ENCODE peak calls at places on chromosome 1, in eight cellular contexts. G, T, E, X, O, Z, M and W are unnamed samples.

GRCh38 chr1:215083408-215083961 is 948 bp downstream of the KCNK2 start:
- DNase-seq in G (no peak), T (no peak), E (no peak), X (no peak), O (peak), Z (no peak), M (no peak), W (no peak)

GRCh38 chr1:55262822-55263221 is 47.7 kb upstream of the USP24 start:
- DNase-seq in G (no peak), T (no peak), E (no peak), X (no peak), O (no peak), Z (no peak), M (no peak), W (no peak)

GRCh38 chr1:54229281-54229891 is 29.4 kb downstream of the MRPL37 start:
- DNase-seq in G (peak), T (no peak), E (no peak), X (no peak), O (peak), Z (no peak), M (peak), W (no peak)

GRCh38 chr1:92500552-92500951 is 13.8 kb upstream of the GFI1 start:
- DNase-seq in G (no peak), T (no peak), E (no peak), X (no peak), O (no peak), Z (no peak), M (no peak), W (no peak)

GRCh38 chr1:41236781-41237180 is 5.3 kb downstream of the SCMH1 start:
- DNase-seq in G (no peak), T (no peak), E (no peak), X (no peak), O (no peak), Z (no peak), M (no peak), W (no peak)

GRCh38 chr1:75233302-75233929 is 99.2 kb downstream of the LHX8 start:
- DNase-seq in G (peak), T (no peak), E (no peak), X (no peak), O (no peak), Z (no peak), M (peak), W (peak)

GRCh38 chr1:62810420-62811274 is 26.7 kb downstream of the ATG4C start:
- DNase-seq in G (no peak), T (no peak), E (no peak), X (no peak), O (no peak), Z (no peak), M (no peak), W (no peak)

GRCh38 chr1:66346057-66346795 is 187.7 kb upstream of the SGIP1 start:
- DNase-seq in G (no peak), T (no peak), E (no peak), X (no peak), O (no peak), Z (no peak), M (no peak), W (no peak)

GRCh38 chr1:170200665-170201397 is 55.1 kb downstream of the NTMT2 start:
- DNase-seq in G (no peak), T (no peak), E (no peak), X (no peak), O (peak), Z (no peak), M (no peak), W (no peak)

GRCh38 chr1:235669277-235669676 is 19.7 kb upstream of the GNG4 start:
- DNase-seq in G (no peak), T (no peak), E (no peak), X (no peak), O (no peak), Z (no peak), M (no peak), W (no peak)

GRCh38 chr1:240869071-240869470 is 257.1 kb upstream of the GREM2 start:
- DNase-seq in G (no peak), T (no peak), E (no peak), X (no peak), O (no peak), Z (no peak), M (no peak), W (no peak)

GRCh38 chr1:54359393-54360162 is 46.6 kb downstream of the SSBP3 start:
- DNase-seq in G (no peak), T (no peak), E (no peak), X (no peak), O (no peak), Z (peak), M (no peak), W (no peak)

GRCh38 chr1:215992620-215993019 is 425.5 kb downstream of the KCTD3 start:
- DNase-seq in G (peak), T (no peak), E (no peak), X (no peak), O (no peak), Z (no peak), M (no peak), W (no peak)

GRCh38 chr1:38777464-38777957 is 82.1 kb downstream of the RRAGC start:
- DNase-seq in G (no peak), T (no peak), E (no peak), X (no peak), O (no peak), Z (no peak), M (no peak), W (no peak)

GRCh38 chr1:4682607-4683220 is 28.3 kb downstream of the AJAP1 start:
- DNase-seq in G (no peak), T (no peak), E (no peak), X (no peak), O (no peak), Z (no peak), M (no peak), W (no peak)

GRCh38 chr1:4684849-4685248 is 30.4 kb downstream of the AJAP1 start:
- DNase-seq in G (no peak), T (no peak), E (no peak), X (no peak), O (no peak), Z (no peak), M (no peak), W (no peak)

GRCh38 chr1:4681026-4681425 is 26.6 kb downstream of the AJAP1 start:
- DNase-seq in G (no peak), T (no peak), E (no peak), X (no peak), O (no peak), Z (no peak), M (no peak), W (no peak)

GRCh38 chr1:4685466-4685865 is 31.1 kb downstream of the AJAP1 start:
- DNase-seq in G (no peak), T (no peak), E (no peak), X (no peak), O (no peak), Z (no peak), M (no peak), W (no peak)

DNA sequence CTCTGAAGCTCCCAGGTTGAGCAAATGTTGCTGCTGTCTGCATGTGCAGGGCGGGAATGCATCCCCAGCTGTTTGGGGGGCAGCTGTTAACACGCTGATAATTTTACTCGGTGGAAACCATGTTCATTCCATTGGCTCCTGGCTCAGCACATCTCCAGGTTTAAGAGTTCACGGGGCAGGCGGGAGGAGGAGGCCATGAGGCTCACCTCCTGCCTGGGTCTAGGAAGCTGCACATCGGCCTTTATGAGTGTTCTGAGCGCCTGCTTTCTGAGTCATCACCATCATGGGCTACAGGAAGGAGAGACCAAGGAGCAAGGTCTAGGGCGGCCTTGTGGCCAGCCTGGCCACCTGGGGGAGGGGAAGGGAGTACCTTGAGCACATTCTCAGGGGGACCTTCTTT is 29.7 kb downstream of the AJAP1 start:
- DNase-seq in G (no peak), T (no peak), E (no peak), X (no peak), O (no peak), Z (no peak), M (no peak), W (no peak)
- H3K27ac ChIP-seq in G (no peak), T (no peak), E (no peak), X (no peak), O (no peak), Z (no peak), M (no peak), W (no peak)

DNA sequence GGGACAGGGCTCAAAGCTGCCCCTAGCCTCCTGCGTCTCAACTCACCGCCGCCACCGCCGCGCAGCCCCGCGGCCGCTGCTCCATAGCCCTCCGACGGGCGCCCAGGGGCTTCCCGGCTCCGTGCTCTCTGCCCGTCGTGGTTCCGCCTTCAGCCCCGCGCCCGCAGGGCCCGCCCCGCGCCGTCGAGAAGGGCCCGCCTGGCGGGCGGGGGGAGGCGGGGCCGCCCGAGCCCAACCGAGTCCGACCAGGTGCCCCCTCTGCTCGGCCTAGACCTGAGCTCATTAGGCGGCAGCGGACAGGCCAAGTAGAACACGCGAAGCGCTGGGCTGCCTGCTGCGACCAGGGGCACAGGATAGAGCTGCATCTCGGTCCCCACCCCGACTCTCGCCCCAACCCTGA is at the start of gene TNFRSF25:
- DNase-seq in G (no peak), T (no peak), E (no peak), X (no peak), O (no peak), Z (no peak), M (no peak), W (no peak)
- H3K4me3 ChIP-seq in G (no peak), T (no peak), E (peak), X (peak), O (no peak), Z (no peak), M (no peak), W (peak)

GRCh38 chr1:228723921-228724320 is 11.4 kb upstream of the RHOU start:
- DNase-seq in G (peak), T (no peak), E (no peak), X (no peak), O (no peak), Z (no peak), M (no peak), W (no peak)
- H3K27ac ChIP-seq in G (no peak), T (no peak), E (no peak), X (no peak), O (no peak), Z (no peak), M (no peak), W (no peak)

DNA sequence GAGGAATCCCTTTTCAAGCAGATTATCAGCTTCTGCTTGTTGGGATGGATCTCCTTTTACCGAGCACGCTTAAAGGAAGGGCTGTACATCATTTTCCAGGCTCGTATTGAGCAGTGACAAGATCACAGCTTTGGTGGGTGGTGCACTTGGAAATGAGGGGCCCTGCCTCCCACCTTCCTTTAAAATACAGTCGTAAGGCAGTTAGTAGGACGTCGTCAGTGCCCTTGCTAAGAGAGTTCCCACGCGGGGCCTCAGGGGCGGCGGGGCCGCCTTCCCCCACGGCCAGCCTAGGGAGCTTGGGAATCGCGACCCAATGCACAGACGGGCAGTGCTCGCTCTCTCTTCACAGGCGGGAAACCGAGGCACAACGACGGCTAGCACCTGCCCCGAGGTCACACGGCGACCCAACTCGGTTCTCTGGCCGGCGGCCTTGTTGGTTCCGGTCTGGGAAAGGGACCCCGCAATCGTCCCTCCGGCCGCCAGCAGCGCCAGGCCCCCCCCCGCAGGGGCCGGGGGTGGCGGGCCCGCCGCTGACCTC is 58.6 kb downstream of the H3-3A start:
- DNase-seq in G (no peak), T (no peak), E (no peak), X (no peak), O (no peak), Z (no peak), M (no peak), W (no peak)
- H3K4me3 ChIP-seq in G (peak), T (peak), E (peak), X (peak), O (peak), Z (peak), M (peak), W (peak)

GRCh38 chr1:201945863-201946223 is 505 bp downstream of the LMOD1 start:
- DNase-seq in G (no peak), T (no peak), E (no peak), X (no peak), O (no peak), Z (no peak), M (no peak), W (no peak)
- H3K27ac ChIP-seq in G (no peak), T (peak), E (peak), X (peak), O (peak), Z (peak), M (no peak), W (peak)

DNA sequence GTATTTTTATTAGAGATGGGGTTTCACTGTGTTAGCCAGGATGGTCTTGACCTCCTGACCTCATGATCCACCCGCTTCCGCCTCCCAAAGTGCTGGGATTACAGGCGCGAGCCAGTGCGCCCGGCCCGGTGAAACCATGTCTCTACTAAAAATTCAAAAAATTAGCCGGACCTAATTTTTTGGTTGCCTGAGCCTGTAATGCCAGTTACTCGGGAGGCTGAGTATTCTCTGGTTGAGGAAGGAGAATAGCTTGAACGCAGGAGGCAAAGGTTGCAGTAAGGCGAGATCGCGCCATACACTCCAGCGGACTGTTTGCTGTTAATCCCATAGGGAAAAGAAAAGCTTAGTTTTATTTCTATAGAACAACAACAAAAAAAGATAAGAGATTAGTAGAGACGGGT is 29.9 kb upstream of the HJV start:
- DNase-seq in G (no peak), T (no peak), E (no peak), X (no peak), O (no peak), Z (no peak), M (no peak), W (no peak)
- H3K4me3 ChIP-seq in G (peak), T (peak), E (peak), X (peak), O (peak), Z (peak), M (peak), W (no peak)

DNA sequence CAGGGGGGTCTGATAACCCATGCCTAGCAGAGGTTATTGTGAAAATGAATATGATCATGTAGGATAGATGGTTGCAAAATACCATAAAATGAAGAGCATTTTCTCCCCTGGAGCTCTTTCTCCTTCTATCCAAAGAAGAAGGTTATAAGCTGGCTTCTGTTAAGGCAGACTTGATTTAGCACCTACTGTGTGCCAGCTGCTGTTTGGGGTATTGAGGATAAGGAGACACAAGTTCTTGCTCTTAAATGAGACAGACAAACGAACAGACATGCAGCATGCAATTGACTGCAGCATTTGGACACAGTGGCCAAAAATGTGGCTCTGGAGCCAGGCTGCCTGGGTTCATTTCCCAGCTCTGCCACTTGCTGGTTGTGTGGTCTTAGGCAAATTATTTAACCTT is 39.8 kb upstream of the ID3 start:
- DNase-seq in G (no peak), T (no peak), E (no peak), X (no peak), O (no peak), Z (no peak), M (no peak), W (no peak)
- H3K27ac ChIP-seq in G (no peak), T (no peak), E (no peak), X (no peak), O (no peak), Z (no peak), M (no peak), W (no peak)

DNA sequence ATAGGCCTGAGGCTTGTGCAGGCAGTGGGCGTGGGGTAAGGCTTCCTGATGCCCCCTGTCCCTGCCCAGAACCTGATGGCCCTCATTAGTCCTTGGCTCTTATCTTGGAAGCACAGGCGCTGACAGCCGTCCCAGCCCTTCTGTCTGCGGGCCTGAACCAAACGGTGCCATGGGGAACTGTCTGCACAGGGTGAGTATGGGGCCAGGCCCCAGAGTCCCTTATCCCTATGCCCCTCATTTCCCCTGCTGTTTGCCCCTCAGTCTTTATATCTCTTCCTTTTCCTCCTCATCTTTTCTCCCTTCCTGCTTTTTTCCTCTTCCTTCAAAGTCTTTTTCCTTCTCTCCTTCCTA is at the start of gene ACKR1:
- DNase-seq in G (no peak), T (no peak), E (no peak), X (no peak), O (no peak), Z (no peak), M (no peak), W (no peak)
- H3K4me3 ChIP-seq in G (no peak), T (peak), E (peak), X (no peak), O (no peak), Z (peak), M (no peak), W (no peak)